ENCODE peak calls at places on chromosome 21, in nine cellular contexts. T, Q, H, R, O, I, G, J and L are unnamed samples.

GRCh38 chr21:44758781-44759627 is 42.6 kb downstream of the UBE2G2 start:
- DNase-seq in Q (no peak), I (no peak), O (no peak), R (no peak), T (no peak), H (no peak), J (no peak), G (no peak), L (no peak)

GRCh38 chr21:33259995-33260394 is 6.2 kb upstream of the IL10RB start:
- DNase-seq in J (no peak), O (no peak), T (no peak), G (no peak), Q (no peak), I (no peak), H (no peak), R (no peak), L (no peak)

GRCh38 chr21:25895565-25896205 is 160.9 kb downstream of the GABPA start:
- DNase-seq in R (peak), G (peak), H (peak), J (no peak), I (no peak), O (no peak), Q (peak), T (peak), L (no peak)

GRCh38 chr21:44442266-44443125 is 12.8 kb upstream of the LRRC3 start:
- DNase-seq in G (no peak), H (no peak), O (peak), I (no peak), R (no peak), J (no peak), T (no peak), Q (no peak), L (no peak)

GRCh38 chr21:38351961-38352521 is 95.2 kb downstream of the KCNJ15 start:
- DNase-seq in I (no peak), G (no peak), Q (no peak), O (no peak), J (no peak), R (peak), T (no peak), H (no peak), L (no peak)

GRCh38 chr21:36596174-36596573 is 102.7 kb upstream of the SIM2 start:
- DNase-seq in O (no peak), I (no peak), J (no peak), H (no peak), Q (no peak), R (no peak), T (no peak), G (no peak), L (no peak)

GRCh38 chr21:44329971-44330681 is 9.1 kb downstream of the CFAP410 start:
- DNase-seq in H (no peak), T (no peak), R (no peak), O (no peak), G (no peak), Q (no peak), I (no peak), J (no peak), L (no peak)

GRCh38 chr21:46146856-46147255 is 8.5 kb downstream of the FTCD start:
- DNase-seq in G (no peak), H (no peak), O (peak), R (no peak), J (no peak), I (no peak), Q (no peak), T (no peak), L (no peak)

GRCh38 chr21:38610573-38611251 is 112.4 kb upstream of the ERG start:
- DNase-seq in R (no peak), G (no peak), I (no peak), O (no peak), T (no peak), Q (no peak), J (no peak), H (no peak), L (no peak)

GRCh38 chr21:27534211-27534610 is 567.3 kb upstream of the ADAMTS5 start:
- DNase-seq in I (no peak), G (no peak), T (no peak), J (no peak), H (no peak), O (no peak), Q (no peak), R (peak), L (no peak)

GRCh38 chr21:39381009-39381408 is 32.1 kb upstream of the HMGN1 start:
- DNase-seq in T (no peak), Q (no peak), H (no peak), J (no peak), G (no peak), R (no peak), I (no peak), O (no peak), L (no peak)